ENCODE peak calls at places on chromosomes 6 and 20, in four cellular contexts. One of them, this sample, is unnamed.

GRCh38 chr20:32870489-32870888 is 11.8 kb downstream of the EFCAB8 start:
- DNase-seq in OCI-LY7: no peak
- DNase-seq in HCT116: no peak
- DNase-seq in MM.1S: no peak
- DNase-seq in this sample: no peak

GRCh38 chr6:37512400-37512958 is 12.8 kb upstream of the CCDC167 start:
- DNase-seq in OCI-LY7: no peak
- DNase-seq in HCT116: no peak
- DNase-seq in MM.1S: no peak
- DNase-seq in this sample: no peak

GRCh38 chr6:45923831-45924391 is 91.7 kb downstream of the CLIC5 start:
- DNase-seq in OCI-LY7: no peak
- DNase-seq in HCT116: no peak
- DNase-seq in MM.1S: peak; percentile 24
- DNase-seq in this sample: peak; percentile 56

GRCh38 chr6:13077117-13077516 is 251.2 kb downstream of the TBC1D7 start:
- DNase-seq in OCI-LY7: no peak
- DNase-seq in HCT116: no peak
- DNase-seq in MM.1S: no peak
- DNase-seq in this sample: no peak

GRCh38 chr6:41921712-41921998 is 356 bp downstream of the BYSL start:
- DNase-seq in OCI-LY7: no peak
- DNase-seq in HCT116: no peak
- DNase-seq in MM.1S: peak; percentile 15
- DNase-seq in this sample: no peak

GRCh38 chr20:37417857-37418501 is 72.0 kb downstream of the SRC start:
- DNase-seq in OCI-LY7: no peak
- DNase-seq in HCT116: no peak
- DNase-seq in MM.1S: no peak
- DNase-seq in this sample: peak; percentile 43

GRCh38 chr20:235891-236290 is 8.8 kb downstream of the DEFB129 start:
- DNase-seq in OCI-LY7: no peak
- DNase-seq in HCT116: no peak
- DNase-seq in MM.1S: no peak
- DNase-seq in this sample: peak; percentile 12

GRCh38 chr20:51549474-51549873 is 7.0 kb upstream of the NFATC2 start:
- DNase-seq in OCI-LY7: no peak
- DNase-seq in HCT116: no peak
- DNase-seq in MM.1S: no peak
- DNase-seq in this sample: no peak

GRCh38 chr20:59020938-59021551 is 1.8 kb downstream of the TUBB1 start:
- DNase-seq in OCI-LY7: no peak
- DNase-seq in HCT116: no peak
- DNase-seq in MM.1S: no peak
- DNase-seq in this sample: no peak

GRCh38 chr6:138499303-138499991 is at the start of gene NHSL1:
- DNase-seq in OCI-LY7: peak; percentile 89
- DNase-seq in HCT116: no peak
- DNase-seq in MM.1S: no peak
- DNase-seq in this sample: peak; percentile 68

GRCh38 chr6:106858653-106859092 is 115.9 kb downstream of the CD24 start:
- DNase-seq in OCI-LY7: no peak
- DNase-seq in HCT116: no peak
- DNase-seq in MM.1S: no peak
- DNase-seq in this sample: peak; percentile 38

GRCh38 chr20:19012671-19013070 is 199.1 kb downstream of the SCP2D1 start:
- DNase-seq in OCI-LY7: no peak
- DNase-seq in HCT116: no peak
- DNase-seq in MM.1S: no peak
- DNase-seq in this sample: no peak

GRCh38 chr6:15586528-15586927 is 76.3 kb downstream of the DTNBP1 start:
- DNase-seq in OCI-LY7: no peak
- DNase-seq in HCT116: no peak
- DNase-seq in MM.1S: no peak
- DNase-seq in this sample: no peak

GRCh38 chr20:53939554-53940355 is 130.6 kb downstream of the BCAS1 start:
- DNase-seq in OCI-LY7: peak; percentile 97
- DNase-seq in HCT116: peak; percentile 88
- DNase-seq in MM.1S: peak; percentile 92
- DNase-seq in this sample: peak; percentile 91
- H3K27ac ChIP-seq in OCI-LY7: peak overlapping the region; percentile 71
- H3K27ac ChIP-seq in HCT116: no peak overlapping the region
- H3K27ac ChIP-seq in MM.1S: peak overlapping the region; percentile 96
- H3K27ac ChIP-seq in this sample: peak overlapping the region; percentile 76

GRCh38 chr20:62804021-62804631 is 509 bp upstream of the OGFR start:
- DNase-seq in OCI-LY7: peak; percentile 61
- DNase-seq in HCT116: no peak
- DNase-seq in MM.1S: no peak
- DNase-seq in this sample: no peak
- TF ChIP-seq CTCF in OCI-LY7: peak; percentile 22
- TF ChIP-seq CTCF in HCT116: no peak
- TF ChIP-seq CTCF in MM.1S: peak; percentile 17
- TF ChIP-seq CTCF in this sample: no peak

GRCh38 chr20:10239954-10240353 is 21.3 kb downstream of the SNAP25 start:
- DNase-seq in OCI-LY7: no peak
- DNase-seq in HCT116: no peak
- DNase-seq in MM.1S: no peak
- DNase-seq in this sample: peak; percentile 43
- TF ChIP-seq EZH2phosphoT487 in OCI-LY7: no peak
- TF ChIP-seq EZH2phosphoT487 in HCT116: no peak
- TF ChIP-seq EZH2phosphoT487 in MM.1S: no peak
- TF ChIP-seq EZH2phosphoT487 in this sample: no peak

GRCh38 chr6:46933751-46934150 is 12.0 kb upstream of the ADGRF5 start:
- DNase-seq in OCI-LY7: no peak
- DNase-seq in HCT116: no peak
- DNase-seq in MM.1S: no peak
- DNase-seq in this sample: no peak
- H3K27ac ChIP-seq in OCI-LY7: no peak overlapping the region
- H3K27ac ChIP-seq in HCT116: no peak overlapping the region
- H3K27ac ChIP-seq in MM.1S: no peak overlapping the region
- H3K27ac ChIP-seq in this sample: no peak overlapping the region

This sample was measured in hepatocyte.